ENCODE peak calls at places on chromosomes 13 and 19, in six cellular contexts. Y, E, L, V, M and S are unnamed samples.

GRCh38 chr13:48018637-48019036 is 17.6 kb upstream of the SUCLA2 start:
- DNase-seq in Y (no peak), E (no peak), L (no peak), V (no peak), M (no peak), S (no peak)

GRCh38 chr19:22545751-22546150 is 88.4 kb upstream of the ZNF492 start:
- DNase-seq in Y (no peak), E (no peak), L (no peak), V (no peak), M (no peak), S (peak)

GRCh38 chr19:33252971-33253370 is 27.3 kb upstream of the SLC7A10 start:
- DNase-seq in Y (no peak), E (peak), L (no peak), V (no peak), M (no peak), S (no peak)

GRCh38 chr13:36612242-36612641 is 61.6 kb upstream of the SERTM1 start:
- DNase-seq in Y (no peak), E (no peak), L (no peak), V (no peak), M (no peak), S (no peak)

GRCh38 chr19:15374105-15374651 is 5.4 kb downstream of the AKAP8 start:
- DNase-seq in Y (no peak), E (peak), L (no peak), V (no peak), M (no peak), S (no peak)

GRCh38 chr13:41463823-41464602 is 6.7 kb downstream of the RGCC start:
- DNase-seq in Y (no peak), E (no peak), L (no peak), V (no peak), M (no peak), S (no peak)

GRCh38 chr19:28652790-28653189 is 560.2 kb downstream of the UQCRFS1 start:
- DNase-seq in Y (no peak), E (no peak), L (no peak), V (no peak), M (no peak), S (no peak)

GRCh38 chr19:29098863-29099481 is 114.0 kb downstream of the UQCRFS1 start:
- DNase-seq in Y (peak), E (peak), L (peak), V (peak), M (peak), S (peak)

GRCh38 chr13:67549331-67549730 is 319.2 kb upstream of the PCDH9 start:
- DNase-seq in Y (no peak), E (no peak), L (peak), V (no peak), M (no peak), S (no peak)

GRCh38 chr13:39602614-39603366 is at the start of gene LHFPL6:
- DNase-seq in Y (peak), E (peak), L (peak), V (peak), M (peak), S (peak)

GRCh38 chr13:83722443-83722842 is 159.8 kb downstream of the SLITRK1 start:
- DNase-seq in Y (no peak), E (no peak), L (no peak), V (no peak), M (no peak), S (no peak)

GRCh38 chr19:1923319-1923718 is 17.7 kb upstream of the CSNK1G2 start:
- DNase-seq in Y (no peak), E (no peak), L (no peak), V (no peak), M (no peak), S (no peak)

GRCh38 chr19:37903096-37903495 is 3.3 kb downstream of the WDR87 start:
- DNase-seq in Y (no peak), E (no peak), L (no peak), V (no peak), M (no peak), S (no peak)
- H3K27ac ChIP-seq in Y (no peak), E (no peak), L (no peak), V (no peak), M (no peak), S (no peak)

DNA sequence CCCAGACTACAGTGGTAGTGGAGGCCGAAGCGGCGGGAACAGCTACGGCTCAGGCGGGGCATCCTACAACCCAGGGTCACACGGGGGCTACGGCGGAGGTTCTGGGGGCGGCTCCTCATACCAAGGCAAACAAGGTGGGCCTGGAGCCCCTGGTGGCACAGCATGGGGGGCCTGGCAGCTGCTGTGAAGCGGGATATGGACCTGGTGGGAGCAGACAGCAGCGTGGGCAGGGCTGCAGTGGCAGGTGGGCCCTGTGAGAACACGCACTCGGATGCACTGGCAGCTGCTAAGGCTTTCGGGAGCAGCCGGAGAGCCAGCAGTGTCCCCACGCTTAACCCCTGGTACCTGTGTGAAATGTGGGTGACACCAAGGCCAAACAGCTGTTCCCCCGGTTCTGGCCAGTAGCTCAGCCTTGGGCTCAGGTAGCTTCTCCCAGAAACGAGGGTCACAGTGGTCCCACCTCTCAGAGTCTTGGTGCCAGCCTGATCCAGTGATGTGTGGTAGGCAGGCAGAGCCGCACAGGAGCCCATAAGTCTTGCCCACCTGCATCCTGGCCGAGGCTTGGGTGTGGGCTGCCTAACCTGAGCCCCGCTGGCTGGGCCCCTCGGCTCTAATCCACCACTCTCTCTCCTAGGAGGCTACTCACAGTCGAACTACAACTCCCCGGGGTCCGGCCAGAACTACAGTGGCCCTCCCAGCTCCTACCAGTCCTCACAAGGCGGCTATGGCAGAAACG is 12.5 kb upstream of the QTRT1 start:
- DNase-seq in Y (no peak), E (no peak), L (no peak), V (no peak), M (no peak), S (no peak)
- H3K27ac ChIP-seq in Y (no peak), E (no peak), L (no peak), V (no peak), M (no peak), S (no peak)

GRCh38 chr19:17136026-17136425 is 60.4 kb downstream of the MYO9B start:
- DNase-seq in Y (no peak), E (no peak), L (no peak), V (no peak), M (no peak), S (no peak)
- H3K27ac ChIP-seq in Y (peak), E (peak), L (peak), V (peak), M (peak), S (peak)

GRCh38 chr13:101624210-101624922 is 171.9 kb downstream of the ITGBL1 start:
- DNase-seq in Y (no peak), E (no peak), L (peak), V (no peak), M (no peak), S (no peak)

GRCh38 chr13:101624981-101625380 is 172.5 kb downstream of the ITGBL1 start:
- DNase-seq in Y (no peak), E (no peak), L (no peak), V (no peak), M (no peak), S (no peak)

GRCh38 chr13:101621099-101621498 is 168.6 kb downstream of the ITGBL1 start:
- DNase-seq in Y (no peak), E (no peak), L (no peak), V (no peak), M (no peak), S (no peak)

GRCh38 chr13:101626925-101627555 is 174.6 kb downstream of the ITGBL1 start:
- DNase-seq in Y (no peak), E (no peak), L (peak), V (no peak), M (no peak), S (no peak)

DNA sequence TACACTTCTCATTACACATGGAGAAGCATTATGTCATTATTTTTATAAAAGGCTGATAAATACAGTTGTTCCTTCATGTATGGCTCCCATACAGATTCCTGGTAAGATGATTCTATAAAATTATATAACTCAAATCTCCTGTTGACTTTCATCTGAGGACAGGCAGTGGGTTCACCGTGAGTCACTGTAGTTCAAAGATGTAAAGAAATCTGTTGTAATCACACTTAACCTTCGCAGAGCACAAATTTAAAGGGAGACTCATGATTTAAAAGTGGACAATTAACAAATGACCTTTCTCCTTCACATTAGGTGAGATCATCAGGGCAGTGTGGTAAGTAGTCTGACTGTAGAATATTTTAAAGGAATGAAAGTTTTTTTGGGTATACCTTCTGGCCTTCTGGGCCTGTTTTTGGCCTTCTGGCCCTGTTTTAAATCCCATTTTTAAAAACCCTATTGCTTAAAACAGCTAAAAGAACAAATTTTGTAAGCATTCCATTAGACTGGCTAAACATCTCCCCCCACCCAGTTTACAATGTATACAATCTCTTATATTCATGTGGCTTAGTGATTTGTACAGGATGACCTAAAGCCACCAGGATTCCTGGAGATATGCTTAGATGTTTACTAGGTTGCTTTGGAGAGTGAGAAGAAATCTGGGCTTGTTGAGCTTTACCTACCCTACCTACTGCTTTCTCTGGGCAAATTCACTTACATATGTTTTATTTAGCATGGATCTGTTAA is 171.2 kb downstream of the ITGBL1 start:
- DNase-seq in Y (no peak), E (no peak), L (peak), V (no peak), M (no peak), S (no peak)
- H3K27ac ChIP-seq in Y (peak), E (no peak), L (peak), V (no peak), M (no peak), S (peak)

GRCh38 chr13:112756081-112756480 is 66.2 kb downstream of the ATP11A start:
- DNase-seq in Y (no peak), E (peak), L (no peak), V (no peak), M (no peak), S (no peak)

GRCh38 chr13:112756967-112757758 is 67.3 kb downstream of the ATP11A start:
- DNase-seq in Y (no peak), E (peak), L (no peak), V (no peak), M (no peak), S (no peak)

GRCh38 chr13:112755331-112755730 is 65.5 kb downstream of the ATP11A start:
- DNase-seq in Y (no peak), E (peak), L (no peak), V (no peak), M (no peak), S (no peak)

GRCh38 chr13:112757759-112758086 is 67.9 kb downstream of the ATP11A start:
- DNase-seq in Y (no peak), E (peak), L (no peak), V (no peak), M (no peak), S (no peak)

GRCh38 chr13:112756511-112756966 is 66.7 kb downstream of the ATP11A start:
- DNase-seq in Y (no peak), E (peak), L (no peak), V (no peak), M (no peak), S (no peak)
- H3K27ac ChIP-seq in Y (no peak), E (no peak), L (no peak), V (no peak), M (no peak), S (no peak)